ENCODE peak calls at places on chromosomes 5 and 9, in eight cellular contexts. L is spleen, E is esophagus muscularis mucosa, R is HCT116, G is GM12878, N is sigmoid colon, K is upper lobe of left lung, M is endothelial cell of umbilical vein. I is an unnamed sample.

GRCh38 chr5:152274206-152274605 is 130.9 kb downstream of the NMUR2 start:
- DNase-seq in L (no peak), E (no peak), R (no peak), G (no peak), N (no peak), K (no peak), M (no peak), I (no peak)

GRCh38 chr9:128607642-128608350 is 48.9 kb downstream of the DYNC2I2 start:
- DNase-seq in L (no peak), E (no peak), R (no peak), G (no peak), N (peak), K (no peak), M (no peak), I (no peak)

GRCh38 chr5:157476699-157477408 is 16.8 kb downstream of the NIPAL4 start:
- DNase-seq in L (no peak), E (no peak), R (peak), G (no peak), N (peak), K (no peak), M (peak), I (no peak)

GRCh38 chr5:159021360-159022177 is 78.1 kb downstream of the EBF1 start:
- DNase-seq in L (no peak), E (no peak), R (no peak), G (no peak), N (no peak), K (no peak), M (no peak), I (no peak)

GRCh38 chr9:20270176-20270575 is 352.1 kb downstream of the MLLT3 start:
- DNase-seq in L (no peak), E (no peak), R (no peak), G (no peak), N (no peak), K (no peak), M (no peak), I (no peak)

GRCh38 chr5:59357421-59357977 is 536.0 kb downstream of the PDE4D start:
- DNase-seq in L (peak), E (no peak), R (no peak), G (no peak), N (no peak), K (peak), M (no peak), I (no peak)

GRCh38 chr5:176438959-176439757 is 9.0 kb upstream of the FAF2 start:
- DNase-seq in L (no peak), E (no peak), R (no peak), G (no peak), N (no peak), K (no peak), M (peak), I (no peak)

GRCh38 chr5:150138551-150139265 is 16.9 kb downstream of the PDGFRB start:
- DNase-seq in L (no peak), E (no peak), R (no peak), G (no peak), N (no peak), K (no peak), M (peak), I (no peak)

GRCh38 chr5:84885479-84886258 is 501.0 kb upstream of the EDIL3 start:
- DNase-seq in L (no peak), E (no peak), R (no peak), G (no peak), N (no peak), K (no peak), M (no peak), I (no peak)

GRCh38 chr5:108814551-108814950 is 66.9 kb downstream of the FER start:
- DNase-seq in L (no peak), E (no peak), R (no peak), G (no peak), N (no peak), K (no peak), M (no peak), I (no peak)

GRCh38 chr9:129237195-129237611 is 59.1 kb upstream of the IER5L start:
- DNase-seq in L (peak), E (no peak), R (no peak), G (no peak), N (no peak), K (no peak), M (peak), I (no peak)

GRCh38 chr5:9037048-9037447 is 508.8 kb downstream of the SEMA5A start:
- DNase-seq in L (no peak), E (no peak), R (no peak), G (no peak), N (no peak), K (no peak), M (no peak), I (no peak)

GRCh38 chr5:54889826-54890225 is 95.6 kb downstream of the ESM1 start:
- DNase-seq in L (no peak), E (no peak), R (no peak), G (no peak), N (no peak), K (no peak), M (peak), I (no peak)

GRCh38 chr5:148683651-148684050 is 29.3 kb upstream of the HTR4 start:
- DNase-seq in L (no peak), E (no peak), R (no peak), G (no peak), N (no peak), K (no peak), M (no peak), I (no peak)

GRCh38 chr9:36840895-36841536 is 193.1 kb downstream of the PAX5 start:
- DNase-seq in L (no peak), E (no peak), R (no peak), G (no peak), N (no peak), K (no peak), M (no peak), I (no peak)

GRCh38 chr9:137984520-137985257 is 107.1 kb downstream of the CACNA1B start:
- DNase-seq in L (peak), E (no peak), R (no peak), G (no peak), N (no peak), K (no peak), M (no peak), I (no peak)

GRCh38 chr9:74953235-74953741 is 576 bp upstream of the C9orf40 start:
- DNase-seq in L (no peak), E (no peak), R (no peak), G (no peak), N (no peak), K (no peak), M (peak), I (no peak)

GRCh38 chr9:87535817-87536539 is 38.3 kb downstream of the DAPK1 start:
- DNase-seq in L (no peak), E (peak), R (no peak), G (peak), N (no peak), K (no peak), M (no peak), I (no peak)

GRCh38 chr5:82351754-82352145 is 73.6 kb upstream of the RPS23 start:
- DNase-seq in L (no peak), E (no peak), R (peak), G (no peak), N (no peak), K (no peak), M (peak), I (no peak)

GRCh38 chr5:67699560-67699959 is 503.0 kb upstream of the CD180 start:
- DNase-seq in L (no peak), E (no peak), R (no peak), G (no peak), N (no peak), K (no peak), M (no peak), I (no peak)

GRCh38 chr9:2134391-2134790 is 119.2 kb downstream of the SMARCA2 start:
- DNase-seq in L (no peak), E (no peak), R (no peak), G (no peak), N (no peak), K (no peak), M (no peak), I (no peak)

GRCh38 chr9:86079421-86080111 is 19.8 kb downstream of the GOLM1 start:
- DNase-seq in L (no peak), E (no peak), R (no peak), G (no peak), N (no peak), K (no peak), M (no peak), I (no peak)

GRCh38 chr9:132078369-132079356 is 1.0 kb downstream of the MED27 start:
- DNase-seq in L (no peak), E (no peak), R (no peak), G (no peak), N (peak), K (peak), M (peak), I (no peak)

GRCh38 chr5:61275841-61276240 is 56.2 kb upstream of the ZSWIM6 start:
- DNase-seq in L (peak), E (no peak), R (no peak), G (no peak), N (peak), K (peak), M (peak), I (no peak)

GRCh38 chr9:123929177-123929869 is 603 bp downstream of the DENND1A start:
- DNase-seq in L (no peak), E (no peak), R (no peak), G (no peak), N (no peak), K (no peak), M (no peak), I (peak)

GRCh38 chr5:10632110-10632903 is 68.4 kb downstream of the ANKRD33B start:
- DNase-seq in L (peak), E (no peak), R (peak), G (peak), N (peak), K (peak), M (no peak), I (no peak)

GRCh38 chr5:172607213-172607793 is 33.8 kb upstream of the NEURL1B start:
- DNase-seq in L (no peak), E (no peak), R (no peak), G (no peak), N (no peak), K (no peak), M (no peak), I (no peak)

GRCh38 chr9:106717686-106718085 is 145.3 kb upstream of the ZNF462 start:
- DNase-seq in L (no peak), E (no peak), R (peak), G (no peak), N (no peak), K (no peak), M (peak), I (no peak)

GRCh38 chr5:58273705-58274104 is 186.2 kb downstream of the PLK2 start:
- DNase-seq in L (no peak), E (no peak), R (no peak), G (no peak), N (no peak), K (no peak), M (no peak), I (no peak)

GRCh38 chr5:4335078-4335477 is 739.4 kb downstream of the IRX1 start:
- DNase-seq in L (no peak), E (no peak), R (no peak), G (no peak), N (no peak), K (no peak), M (no peak), I (no peak)

DNA sequence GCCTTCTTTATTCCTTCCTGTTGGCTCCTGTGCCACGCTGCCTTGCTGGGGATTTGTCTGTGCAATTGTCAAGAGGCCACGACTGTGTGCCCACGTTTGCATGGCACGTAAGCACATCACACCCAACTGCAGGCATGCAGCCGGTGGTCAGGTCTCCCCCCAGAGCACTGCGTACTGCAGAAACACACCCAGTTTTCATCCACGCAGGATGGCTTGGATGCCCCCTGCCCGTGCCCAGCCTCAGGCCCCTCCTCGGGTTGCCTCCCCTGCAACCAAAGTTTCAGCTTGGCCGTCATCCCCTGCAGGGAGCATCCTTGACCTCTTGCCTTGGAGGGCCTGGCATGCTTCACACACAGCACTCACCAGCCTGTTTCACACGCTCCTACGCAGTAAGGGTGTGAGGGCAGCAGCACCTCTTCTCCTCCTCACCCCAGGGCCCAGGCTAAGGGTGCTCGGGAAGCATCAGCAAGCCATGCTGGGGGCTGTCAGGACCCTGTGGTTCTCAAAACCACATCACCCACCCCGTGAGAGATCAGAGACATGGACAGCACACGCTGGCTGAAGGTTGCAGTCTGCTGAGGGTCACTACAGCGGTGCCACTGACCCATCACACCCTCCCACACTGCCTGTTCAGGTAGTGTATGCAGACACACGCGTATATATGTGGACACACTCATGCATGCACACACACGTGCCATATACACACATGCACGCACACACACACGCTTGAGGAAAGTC is 3.1 kb downstream of the MRPL36 start:
- DNase-seq in L (no peak), E (no peak), R (no peak), G (no peak), N (peak), K (peak), M (no peak), I (no peak)
- TF ChIP-seq POLR2AphosphoS5 in L (no peak), E (no peak), R (no peak), G (no peak), N (no peak), K (no peak), M (no peak), I (no peak)

GRCh38 chr5:134020188-134020587 is 15.4 kb upstream of the VDAC1 start:
- DNase-seq in L (peak), E (no peak), R (no peak), G (no peak), N (no peak), K (no peak), M (no peak), I (no peak)
- TF ChIP-seq POLR2A in L (no peak), E (no peak), R (no peak), G (no peak), N (no peak), K (no peak), M (no peak), I (no peak)

DNA sequence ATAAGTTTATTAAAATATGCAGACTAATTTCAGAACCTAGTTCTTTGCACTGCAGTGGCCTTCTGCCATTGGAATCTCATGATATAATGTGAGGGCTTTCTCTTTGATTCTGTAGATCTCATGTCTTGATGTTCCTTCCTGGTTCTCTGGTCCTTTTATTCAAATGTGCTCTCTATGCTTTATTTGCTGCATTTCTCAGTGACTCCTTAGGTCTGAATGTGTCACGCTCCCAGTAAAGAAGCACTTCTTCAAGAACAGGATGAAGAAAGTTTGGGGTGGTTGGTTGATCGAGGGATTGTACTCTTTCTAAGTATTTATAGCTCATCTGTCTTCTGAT is 122.6 kb downstream of the GDNF start:
- DNase-seq in L (no peak), E (no peak), R (no peak), G (no peak), N (no peak), K (no peak), M (no peak), I (no peak)
- H3K27ac ChIP-seq in L (no peak), E (peak), R (no peak), G (no peak), N (peak), K (no peak), M (peak), I (no peak)

GRCh38 chr9:112752334-112753110 is 2.0 kb downstream of the SNX30 start:
- DNase-seq in L (no peak), E (no peak), R (no peak), G (no peak), N (no peak), K (peak), M (no peak), I (no peak)

GRCh38 chr9:112753725-112754124 is 3.2 kb downstream of the SNX30 start:
- DNase-seq in L (no peak), E (no peak), R (peak), G (no peak), N (no peak), K (no peak), M (no peak), I (no peak)

GRCh38 chr9:112750111-112750766 is at the start of gene SNX30:
- DNase-seq in L (peak), E (peak), R (peak), G (no peak), N (peak), K (peak), M (peak), I (no peak)

GRCh38 chr9:112750767-112751058 is 153 bp downstream of the SNX30 start:
- DNase-seq in L (peak), E (no peak), R (no peak), G (no peak), N (no peak), K (no peak), M (no peak), I (no peak)

GRCh38 chr9:112751059-112751795 is 667 bp downstream of the SNX30 start:
- DNase-seq in L (no peak), E (peak), R (no peak), G (no peak), N (peak), K (peak), M (peak), I (no peak)
- TF ChIP-seq POLR2AphosphoS5 in L (peak), E (peak), R (no peak), G (no peak), N (peak), K (peak), M (no peak), I (peak)

DNA sequence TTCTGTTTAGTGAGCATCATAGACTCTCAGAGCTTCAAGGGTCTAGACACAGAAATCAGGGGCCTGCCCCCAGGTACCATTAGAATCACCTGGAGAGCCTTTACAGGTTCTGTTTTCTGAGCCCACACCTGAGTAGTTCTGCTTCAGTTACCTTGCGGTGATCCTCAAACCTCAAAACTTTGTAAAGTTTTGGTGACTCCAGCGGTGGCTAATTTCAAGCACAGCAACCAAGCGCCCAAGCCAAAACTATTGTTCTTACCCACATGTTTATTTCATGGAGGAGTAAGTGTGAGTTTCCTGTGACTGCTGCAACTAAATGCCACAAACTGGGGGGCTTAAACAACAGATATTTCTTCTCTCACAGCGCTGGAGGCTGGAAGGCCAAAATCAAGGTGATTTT is 108.9 kb downstream of the FOXD1 start:
- DNase-seq in L (no peak), E (no peak), R (no peak), G (no peak), N (no peak), K (no peak), M (no peak), I (no peak)
- TF ChIP-seq POLR2A in L (no peak), E (no peak), R (no peak), G (no peak), N (no peak), K (no peak), M (no peak), I (no peak)

DNA sequence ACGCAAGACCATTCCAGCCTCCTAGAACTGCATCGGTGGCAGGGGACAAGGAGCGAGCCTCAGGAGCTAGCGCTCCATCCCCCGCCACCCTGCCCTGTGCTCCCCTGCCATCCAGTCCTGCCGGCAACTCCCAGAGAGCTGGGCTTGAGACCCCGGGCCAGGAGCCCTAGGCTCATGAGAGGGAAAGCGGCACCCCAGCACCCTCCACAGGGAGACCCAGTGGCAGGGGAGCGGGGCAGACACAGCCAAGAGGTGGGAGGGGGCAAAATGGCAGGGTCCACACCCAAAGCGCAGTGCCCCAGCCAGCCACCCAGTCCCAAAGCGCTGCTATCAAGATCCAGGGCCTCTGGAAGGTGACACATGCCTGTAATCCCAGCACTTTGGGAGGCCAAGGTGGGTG is 12.7 kb downstream of the UBAC1 start:
- DNase-seq in L (no peak), E (no peak), R (no peak), G (no peak), N (no peak), K (no peak), M (no peak), I (no peak)
- H3K27ac ChIP-seq in L (no peak), E (no peak), R (no peak), G (no peak), N (no peak), K (no peak), M (no peak), I (no peak)

GRCh38 chr9:77586591-77586990 is 61.5 kb downstream of the GNA14 start:
- DNase-seq in L (no peak), E (peak), R (no peak), G (no peak), N (no peak), K (no peak), M (no peak), I (no peak)

GRCh38 chr9:77587851-77588250 is 60.3 kb downstream of the GNA14 start:
- DNase-seq in L (no peak), E (no peak), R (no peak), G (no peak), N (no peak), K (no peak), M (no peak), I (no peak)

GRCh38 chr9:77587036-77587435 is 61.1 kb downstream of the GNA14 start:
- DNase-seq in L (no peak), E (no peak), R (no peak), G (no peak), N (no peak), K (no peak), M (no peak), I (no peak)

GRCh38 chr9:77589046-77589795 is 58.9 kb downstream of the GNA14 start:
- DNase-seq in L (no peak), E (peak), R (no peak), G (no peak), N (no peak), K (peak), M (no peak), I (no peak)

GRCh38 chr9:77588319-77588937 is 59.7 kb downstream of the GNA14 start:
- DNase-seq in L (no peak), E (no peak), R (no peak), G (no peak), N (no peak), K (no peak), M (peak), I (no peak)
- TF ChIP-seq POLR2AphosphoS5 in L (no peak), E (no peak), R (no peak), G (no peak), N (no peak), K (no peak), M (peak), I (no peak)

DNA sequence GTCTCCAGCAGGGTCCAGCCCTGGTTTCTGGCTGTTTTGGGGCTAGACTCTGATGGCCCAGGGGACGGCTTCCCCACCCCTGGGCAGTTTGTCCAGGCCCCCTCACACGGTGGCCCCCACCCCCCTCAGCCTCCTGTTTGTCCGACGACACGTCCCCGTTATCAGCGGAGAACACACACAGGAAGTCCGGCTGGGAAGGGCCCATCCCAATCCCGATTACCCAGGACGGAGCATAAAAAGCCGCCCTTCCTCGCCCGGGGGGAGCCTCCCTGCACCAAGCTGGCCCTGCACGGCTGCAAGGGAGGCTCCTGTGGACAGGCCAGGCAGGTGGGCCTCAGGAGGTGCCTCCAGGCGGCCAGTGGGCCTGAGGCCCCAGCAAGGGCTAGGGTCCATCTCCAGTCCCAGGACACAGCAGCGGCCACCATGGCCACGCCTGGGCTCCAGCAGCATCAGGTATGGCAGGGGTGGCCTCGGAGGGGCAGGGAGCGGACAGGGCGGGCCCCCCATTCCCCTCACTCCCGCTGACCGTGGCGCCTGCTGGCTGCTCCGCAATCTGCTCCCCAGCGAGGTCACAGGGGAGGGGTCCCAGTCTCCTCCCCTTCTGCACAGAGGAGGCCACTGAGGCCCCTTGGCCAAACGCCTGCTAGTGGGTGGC is at the start of gene EGFL7:
- DNase-seq in L (peak), E (no peak), R (no peak), G (no peak), N (no peak), K (peak), M (peak), I (no peak)
- TF ChIP-seq POLR2A in L (peak), E (no peak), R (no peak), G (no peak), N (peak), K (peak), M (peak), I (no peak)

GRCh38 chr5:71893451-71893850 is 174.4 kb downstream of the CARTPT start:
- DNase-seq in L (no peak), E (no peak), R (no peak), G (no peak), N (no peak), K (no peak), M (no peak), I (no peak)
- H3K27ac ChIP-seq in L (no peak), E (peak), R (no peak), G (no peak), N (no peak), K (no peak), M (no peak), I (no peak)